ENCODE peak calls at places on chromosome 4, in four cellular contexts. C is testis, Y is right lobe of liver, Z is left ventricle myocardium inferior. T is an unnamed sample.

GRCh38 chr4:35771571-35771970 is 472.7 kb downstream of the ARAP2 start:
- DNase-seq in C (no peak), Y (no peak), Z (no peak), T (no peak)

GRCh38 chr4:110294165-110294564 is 95.8 kb upstream of the ELOVL6 start:
- DNase-seq in Z (no peak), C (no peak), Y (no peak), T (no peak)

GRCh38 chr4:46667790-46668189 is 241.3 kb downstream of the COX7B2 start:
- DNase-seq in Y (no peak), C (no peak), Z (no peak), T (no peak)

GRCh38 chr4:78672441-78672815 is 103.7 kb upstream of the BMP2K start:
- DNase-seq in C (no peak), Z (no peak), Y (no peak), T (no peak)

GRCh38 chr4:111492501-111492900 is 652.8 kb upstream of the FAM241A start:
- DNase-seq in Y (no peak), C (no peak), Z (no peak), T (no peak)

GRCh38 chr4:142036795-142037583 is 400.6 kb downstream of the IL15 start:
- DNase-seq in C (no peak), Z (no peak), Y (no peak), T (no peak)

GRCh38 chr4:186569533-186570192 is 14.3 kb upstream of the MTNR1A start:
- DNase-seq in C (no peak), Y (no peak), Z (no peak), T (no peak)

GRCh38 chr4:88008133-88008621 is 742 bp downstream of the PKD2 start:
- DNase-seq in Z (peak; percentile 43), C (peak; percentile 58), Y (peak; percentile 64), T (peak; percentile 72)

GRCh38 chr4:128812360-128812958 is 3.0 kb downstream of the JADE1 start:
- DNase-seq in Z (no peak), Y (no peak), C (peak; percentile 63), T (no peak)

GRCh38 chr4:118746251-118746919 is 61.2 kb downstream of the METTL14 start:
- DNase-seq in Z (peak; percentile 33), Y (no peak), C (peak; percentile 81), T (no peak)

GRCh38 chr4:95204873-95205272 is 343.9 kb downstream of the UNC5C start:
- DNase-seq in Y (no peak), Z (no peak), C (no peak), T (no peak)

GRCh38 chr4:53640576-53641459 is 49.5 kb upstream of the LNX1 start:
- DNase-seq in Z (no peak), Y (no peak), C (no peak), T (peak; percentile 66)

GRCh38 chr4:28357985-28358384 is 1497.3 kb downstream of the STIM2 start:
- DNase-seq in C (peak; percentile 13), Y (no peak), Z (no peak), T (no peak)

GRCh38 chr4:25608644-25609043 is 47.0 kb upstream of the SLC34A2 start:
- DNase-seq in Z (no peak), C (no peak), Y (no peak), T (no peak)

GRCh38 chr4:127920521-127920920 is 39.8 kb downstream of the PLK4 start:
- DNase-seq in C (no peak), Y (no peak), Z (no peak), T (no peak)

GRCh38 chr4:87912164-87913004 is 63.1 kb upstream of the SPP1 start:
- DNase-seq in Y (no peak), C (no peak), Z (no peak), T (no peak)

GRCh38 chr4:141099326-141099725 is 33.9 kb downstream of the RNF150 start:
- DNase-seq in Y (no peak), C (no peak), Z (no peak), T (no peak)

GRCh38 chr4:105184316-105184988 is 37.8 kb downstream of the TET2 start:
- DNase-seq in Z (no peak), C (no peak), Y (no peak), T (no peak)

GRCh38 chr4:45363931-45364330 is 637.6 kb upstream of the GNPDA2 start:
- DNase-seq in Y (no peak), C (no peak), Z (no peak), T (no peak)

GRCh38 chr4:163391756-163392155 is 48.1 kb downstream of the NPY5R start:
- DNase-seq in C (no peak), Y (no peak), Z (no peak), T (no peak)

GRCh38 chr4:129581305-129581704 is 485.4 kb downstream of the C4orf33 start:
- DNase-seq in Y (no peak), Z (no peak), C (no peak), T (no peak)

GRCh38 chr4:122227202-122227601 is 75.1 kb downstream of the BLTP1 start:
- DNase-seq in Z (no peak), Y (no peak), C (no peak), T (no peak)

GRCh38 chr4:75919914-75920313 is 17.7 kb upstream of the PPEF2 start:
- DNase-seq in C (no peak), Y (peak; percentile 80), Z (peak; percentile 26), T (no peak)

GRCh38 chr4:145618210-145618911 is 824 bp upstream of the MMAA start:
- DNase-seq in Z (no peak), C (no peak), Y (no peak), T (no peak)

GRCh38 chr4:65635051-65635821 is 35.1 kb downstream of the EPHA5 start:
- DNase-seq in Y (no peak), C (no peak), Z (no peak), T (no peak)

GRCh38 chr4:185573651-185574199 is 38.4 kb upstream of the PDLIM3 start:
- DNase-seq in Z (no peak), C (no peak), Y (no peak), T (no peak)

GRCh38 chr4:89266128-89266527 is 41.5 kb downstream of the GPRIN3 start:
- DNase-seq in C (no peak), Y (no peak), Z (peak; percentile 26), T (no peak)

GRCh38 chr4:54318904-54319303 is 89.8 kb downstream of the PDGFRA start:
- DNase-seq in Y (no peak), C (peak; percentile 44), Z (no peak), T (no peak)

GRCh38 chr4:533318-534100 is 34.5 kb downstream of the PIGG start:
- DNase-seq in C (no peak), Z (no peak), Y (no peak), T (no peak)

GRCh38 chr4:21900211-21900610 is 48.4 kb downstream of the KCNIP4 start:
- DNase-seq in Z (no peak), Y (no peak), C (no peak), T (no peak)

GRCh38 chr4:102604222-102604940 is 103.2 kb downstream of the NFKB1 start:
- DNase-seq in Y (no peak), Z (no peak), C (no peak), T (no peak)

GRCh38 chr4:37225778-37226177 is 18.8 kb upstream of the NWD2 start:
- DNase-seq in Y (no peak), C (no peak), Z (no peak), T (no peak)

GRCh38 chr4:55214172-55214571 is 88.8 kb upstream of the KDR start:
- DNase-seq in Y (no peak), C (no peak), Z (no peak), T (no peak)

GRCh38 chr4:39025552-39026085 is 6.6 kb downstream of the TMEM156 start:
- DNase-seq in Z (no peak), Y (no peak), C (no peak), T (no peak)

GRCh38 chr4:56348582-56348981 is 38.7 kb downstream of the AASDH start:
- DNase-seq in Z (no peak), Y (no peak), C (no peak), T (no peak)

GRCh38 chr4:120843840-120844527 is 78.5 kb downstream of the PRDM5 start:
- DNase-seq in Y (no peak), Z (peak; percentile 16), C (peak; percentile 35), T (peak; percentile 72)

GRCh38 chr4:154872198-154872597 is 91.1 kb downstream of the RBM46 start:
- DNase-seq in Y (no peak), Z (no peak), C (no peak), T (no peak)

GRCh38 chr4:119559044-119559647 is 69.5 kb downstream of the PDE5A start:
- DNase-seq in Z (no peak), Y (no peak), C (no peak), T (no peak)

DNA sequence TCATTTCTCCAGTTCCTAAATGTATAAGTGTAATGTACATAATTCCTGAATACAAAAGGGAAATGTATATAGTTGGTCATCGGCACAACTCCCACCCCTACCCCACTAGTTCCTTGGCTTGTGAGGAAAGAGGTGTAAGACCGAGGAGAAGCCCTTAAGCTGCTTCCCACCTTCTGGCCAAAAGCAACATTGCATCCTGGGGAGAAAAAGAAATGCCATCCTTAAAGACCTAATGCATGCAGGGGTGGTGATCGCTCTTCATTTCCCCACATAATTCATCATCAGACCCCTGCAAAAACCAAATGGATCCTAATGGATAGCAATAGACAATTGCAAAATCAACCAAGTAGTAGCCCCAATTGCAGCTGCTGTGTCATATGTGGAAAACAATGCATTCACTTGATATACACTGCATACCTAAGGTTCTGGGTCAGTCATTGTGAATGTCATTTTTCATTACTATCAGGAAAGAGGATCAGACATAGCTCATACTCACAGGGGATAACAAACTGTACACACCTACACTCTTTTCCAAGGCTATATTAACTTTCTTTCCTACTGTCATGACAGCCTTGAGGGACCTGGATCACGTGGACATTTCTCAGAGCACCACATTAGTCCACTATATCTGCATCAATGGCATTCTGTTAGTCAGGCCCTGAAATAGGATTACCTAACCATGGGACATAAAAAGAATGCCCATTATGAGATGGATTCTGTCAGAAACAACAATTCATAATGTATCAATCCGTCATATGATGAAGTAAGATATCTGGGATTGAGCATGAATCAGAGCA is 31.7 kb upstream of the NFXL1 start:
- DNase-seq in C (no peak), Z (no peak), Y (no peak), T (no peak)
- TF ChIP-seq CTCF in C (no peak), Z (no peak), Y (no peak), T (no peak)

DNA sequence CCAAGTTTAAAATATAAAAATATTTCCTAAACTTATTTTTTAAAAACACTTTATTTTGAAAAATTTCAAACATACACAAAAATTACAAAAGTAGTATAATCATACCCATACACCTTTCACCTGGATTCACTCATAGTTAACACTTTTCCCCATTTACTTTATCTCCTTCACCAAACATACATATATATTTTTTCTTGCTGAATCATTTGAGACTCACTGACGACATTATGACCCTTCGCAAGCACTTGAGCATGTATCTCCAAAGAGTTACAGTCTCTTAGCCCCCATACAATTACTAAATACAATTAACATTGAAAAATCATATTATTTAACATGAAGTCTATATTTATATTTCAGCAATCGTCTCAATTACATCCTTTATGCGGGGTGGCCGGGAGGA is 19.8 kb downstream of the RXFP1 start:
- DNase-seq in C (no peak), Y (no peak), Z (no peak), T (no peak)
- H3K4me1 ChIP-seq in C (no peaks in the 10 kb centered on the region), Y (no peaks in the 10 kb centered on the region), Z (no peaks in the 10 kb centered on the region), T (no peaks in the 10 kb centered on the region)

DNA sequence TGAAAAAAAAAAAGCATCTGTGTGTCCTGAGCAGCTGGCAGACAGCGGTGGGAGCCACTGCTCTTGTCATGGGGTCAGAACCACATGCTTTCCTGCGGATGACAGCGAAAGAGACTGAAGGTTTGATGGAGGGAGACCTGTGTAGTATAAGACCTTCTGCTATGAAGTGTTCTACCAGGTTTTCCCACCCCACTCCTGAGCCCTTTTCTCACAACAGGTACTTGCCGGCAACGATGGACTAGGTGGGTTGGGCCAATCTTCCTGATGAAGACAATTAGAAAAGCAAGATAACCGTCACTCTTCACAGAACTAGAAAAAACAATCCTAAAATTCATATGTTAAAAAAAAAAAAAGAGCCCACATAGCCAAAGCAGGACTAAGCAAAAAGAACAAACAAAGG is 107.3 kb downstream of the AFAP1 start:
- DNase-seq in Z (no peak), C (no peak), Y (no peak), T (no peak)
- H3K36me3 ChIP-seq in Z (no peaks in the 10 kb centered on the region), C (no peaks in the 10 kb centered on the region), Y (no peaks in the 10 kb centered on the region), T (peaks cover 1% of the 10 kb centered on the region)

GRCh38 chr4:41044165-41044564 is 170.2 kb downstream of the APBB2 start:
- DNase-seq in C (no peak), Z (no peak), Y (no peak), T (no peak)
- TF ChIP-seq CTCF in C (peak; percentile 28), Z (no peak), Y (no peak), T (no peak)